ENCODE peak calls at places on chromosomes 4 and X, in four cellular contexts. One of them, this sample, is unnamed.

GRCh38 chrX:39470588-39471155 is 627.1 kb downstream of the BCOR start:
- DNase-seq in K562: no peak
- DNase-seq in HL-60: no peak
- DNase-seq in GM12878: no peak
- DNase-seq in this sample: no peak

GRCh38 chr4:173517781-173518371 is 12.2 kb downstream of the HAND2 start:
- DNase-seq in K562: no peak
- DNase-seq in HL-60: no peak
- DNase-seq in GM12878: no peak
- DNase-seq in this sample: no peak

GRCh38 chr4:149173241-149174013 is 642.2 kb downstream of the IQCM start:
- DNase-seq in K562: no peak
- DNase-seq in HL-60: no peak
- DNase-seq in GM12878: no peak
- DNase-seq in this sample: no peak

GRCh38 chr4:114302472-114302871 is 296.1 kb upstream of the UGT8 start:
- DNase-seq in K562: no peak
- DNase-seq in HL-60: no peak
- DNase-seq in GM12878: no peak
- DNase-seq in this sample: no peak

GRCh38 chr4:36757623-36758311 is 476.4 kb downstream of the DTHD1 start:
- DNase-seq in K562: peak; percentile 17
- DNase-seq in HL-60: no peak
- DNase-seq in GM12878: no peak
- DNase-seq in this sample: no peak

GRCh38 chr4:87031946-87032345 is 97.1 kb downstream of the AFF1 start:
- DNase-seq in K562: no peak
- DNase-seq in HL-60: no peak
- DNase-seq in GM12878: no peak
- DNase-seq in this sample: no peak

GRCh38 chr4:139740531-139741041 is 75.0 kb downstream of the MGST2 start:
- DNase-seq in K562: peak; percentile 28
- DNase-seq in HL-60: peak; percentile 62
- DNase-seq in GM12878: no peak
- DNase-seq in this sample: no peak

GRCh38 chrX:3697701-3698279 is 15.7 kb downstream of the PRKX start:
- DNase-seq in K562: no peak
- DNase-seq in HL-60: no peak
- DNase-seq in GM12878: no peak
- DNase-seq in this sample: no peak

GRCh38 chrX:149630681-149631292 is 805 bp downstream of the TMEM185A start:
- DNase-seq in K562: peak; percentile 33
- DNase-seq in HL-60: no peak
- DNase-seq in GM12878: no peak
- DNase-seq in this sample: no peak

GRCh38 chr4:108366716-108367115 is 198.0 kb upstream of the LEF1 start:
- DNase-seq in K562: no peak
- DNase-seq in HL-60: no peak
- DNase-seq in GM12878: no peak
- DNase-seq in this sample: no peak

GRCh38 chr4:93184093-93184492 is 644.5 kb upstream of the ATOH1 start:
- DNase-seq in K562: no peak
- DNase-seq in HL-60: no peak
- DNase-seq in GM12878: no peak
- DNase-seq in this sample: no peak

GRCh38 chr4:77852892-77853495 is 9.6 kb upstream of the MRPL1 start:
- DNase-seq in K562: no peak
- DNase-seq in HL-60: no peak
- DNase-seq in GM12878: peak; percentile 13
- DNase-seq in this sample: peak; percentile 14

GRCh38 chr4:173333658-173334084 is 487 bp downstream of the HMGB2 start:
- DNase-seq in K562: peak; percentile 70
- DNase-seq in HL-60: no peak
- DNase-seq in GM12878: no peak
- DNase-seq in this sample: peak; percentile 3

GRCh38 chr4:159070742-159071141 is 32.1 kb upstream of the RAPGEF2 start:
- DNase-seq in K562: no peak
- DNase-seq in HL-60: no peak
- DNase-seq in GM12878: no peak
- DNase-seq in this sample: no peak

GRCh38 chr4:74374561-74375327 is 9.8 kb downstream of the EREG start:
- DNase-seq in K562: no peak
- DNase-seq in HL-60: peak; percentile 96
- DNase-seq in GM12878: no peak
- DNase-seq in this sample: no peak

GRCh38 chrX:109733658-109734022 is 583 bp upstream of the ACSL4 start:
- DNase-seq in K562: no peak
- DNase-seq in HL-60: no peak
- DNase-seq in GM12878: no peak
- DNase-seq in this sample: no peak

GRCh38 chrX:108348525-108348924 is 89.7 kb downstream of the COL4A6 start:
- DNase-seq in K562: no peak
- DNase-seq in HL-60: no peak
- DNase-seq in GM12878: no peak
- DNase-seq in this sample: no peak

GRCh38 chr4:148951346-148951745 is 509.1 kb upstream of the NR3C2 start:
- DNase-seq in K562: no peak
- DNase-seq in HL-60: no peak
- DNase-seq in GM12878: no peak
- DNase-seq in this sample: no peak

GRCh38 chrX:154396948-154397887 is 959 bp upstream of the RPL10 start:
- DNase-seq in K562: peak; percentile 81
- DNase-seq in HL-60: peak; percentile 51
- DNase-seq in GM12878: no peak
- DNase-seq in this sample: peak; percentile 47

GRCh38 chrX:40145001-40145631 is 47.4 kb upstream of the BCOR start:
- DNase-seq in K562: no peak
- DNase-seq in HL-60: no peak
- DNase-seq in GM12878: no peak
- DNase-seq in this sample: no peak

GRCh38 chrX:108270739-108271396 is 167.4 kb downstream of the COL4A6 start:
- DNase-seq in K562: no peak
- DNase-seq in HL-60: no peak
- DNase-seq in GM12878: no peak
- DNase-seq in this sample: no peak

GRCh38 chrX:72609313-72609712 is 36.7 kb upstream of the HDAC8 start:
- DNase-seq in K562: peak; percentile 11
- DNase-seq in HL-60: no peak
- DNase-seq in GM12878: no peak
- DNase-seq in this sample: no peak

GRCh38 chrX:134460861-134461218 is 875 bp downstream of the HPRT1 start:
- DNase-seq in K562: peak; percentile 43
- DNase-seq in HL-60: no peak
- DNase-seq in GM12878: no peak
- DNase-seq in this sample: no peak

GRCh38 chr4:95957054-95957453 is 117.2 kb downstream of the PDHA2 start:
- DNase-seq in K562: no peak
- DNase-seq in HL-60: no peak
- DNase-seq in GM12878: no peak
- DNase-seq in this sample: no peak

GRCh38 chr4:125704726-125705125 is 390.0 kb downstream of the FAT4 start:
- DNase-seq in K562: no peak
- DNase-seq in HL-60: no peak
- DNase-seq in GM12878: no peak
- DNase-seq in this sample: no peak

GRCh38 chr4:5812506-5813229 is 80.2 kb downstream of the CRMP1 start:
- DNase-seq in K562: peak; percentile 75
- DNase-seq in HL-60: peak; percentile 33
- DNase-seq in GM12878: no peak
- DNase-seq in this sample: peak; percentile 53

GRCh38 chr4:42995343-42995944 is 102.9 kb downstream of the GRXCR1 start:
- DNase-seq in K562: peak; percentile 9
- DNase-seq in HL-60: peak; percentile 32
- DNase-seq in GM12878: no peak
- DNase-seq in this sample: peak; percentile 18

GRCh38 chrX:94751611-94752010 is 1077.6 kb downstream of the FAM133A start:
- DNase-seq in K562: no peak
- DNase-seq in HL-60: no peak
- DNase-seq in GM12878: no peak
- DNase-seq in this sample: no peak

GRCh38 chr4:188455353-188455752 is 316.1 kb downstream of the TRIML1 start:
- DNase-seq in K562: no peak
- DNase-seq in HL-60: no peak
- DNase-seq in GM12878: no peak
- DNase-seq in this sample: no peak

GRCh38 chr4:157888281-157888680 is 284.5 kb downstream of the GASK1B start:
- DNase-seq in K562: no peak
- DNase-seq in HL-60: no peak
- DNase-seq in GM12878: no peak
- DNase-seq in this sample: no peak

GRCh38 chr4:157885785-157886184 is 287.0 kb downstream of the GASK1B start:
- DNase-seq in K562: no peak
- DNase-seq in HL-60: no peak
- DNase-seq in GM12878: no peak
- DNase-seq in this sample: no peak

GRCh38 chr4:157886650-157887049 is 286.2 kb downstream of the GASK1B start:
- DNase-seq in K562: no peak
- DNase-seq in HL-60: no peak
- DNase-seq in GM12878: no peak
- DNase-seq in this sample: no peak

DNA sequence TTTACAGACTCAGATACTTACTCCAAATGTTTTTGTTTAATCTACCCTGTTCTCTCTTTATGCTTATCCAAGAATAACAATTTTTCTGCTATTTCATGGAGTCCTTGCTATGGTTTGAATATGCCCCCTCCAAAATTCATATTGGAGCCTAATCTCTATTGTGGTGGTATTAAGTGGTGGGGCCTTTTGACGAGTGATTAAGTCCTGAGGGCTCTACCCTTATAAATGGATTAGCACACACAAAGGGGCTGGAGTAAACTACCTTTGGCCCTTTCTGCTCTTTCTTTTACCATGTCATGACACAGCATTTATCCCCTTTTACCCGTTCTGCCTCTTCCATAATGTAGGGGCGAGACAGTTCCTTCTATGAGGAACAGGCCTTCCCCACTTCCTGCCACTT is 285.5 kb downstream of the GASK1B start:
- DNase-seq in K562: no peak
- DNase-seq in HL-60: no peak
- DNase-seq in GM12878: no peak
- DNase-seq in this sample: no peak
- TF ChIP-seq SPI1 in K562: no peak
- TF ChIP-seq SPI1 in HL-60: no peak
- TF ChIP-seq SPI1 in GM12878: no peak
- TF ChIP-seq SPI1 in this sample: no peak

GRCh38 chrX:1153940-1154339 is 58.5 kb downstream of the CRLF2 start:
- DNase-seq in K562: no peak
- DNase-seq in HL-60: no peak
- DNase-seq in GM12878: no peak
- DNase-seq in this sample: no peak
- TF ChIP-seq SPI1 in K562: no peak
- TF ChIP-seq SPI1 in HL-60: no peak
- TF ChIP-seq SPI1 in GM12878: no peak
- TF ChIP-seq SPI1 in this sample: no peak

DNA sequence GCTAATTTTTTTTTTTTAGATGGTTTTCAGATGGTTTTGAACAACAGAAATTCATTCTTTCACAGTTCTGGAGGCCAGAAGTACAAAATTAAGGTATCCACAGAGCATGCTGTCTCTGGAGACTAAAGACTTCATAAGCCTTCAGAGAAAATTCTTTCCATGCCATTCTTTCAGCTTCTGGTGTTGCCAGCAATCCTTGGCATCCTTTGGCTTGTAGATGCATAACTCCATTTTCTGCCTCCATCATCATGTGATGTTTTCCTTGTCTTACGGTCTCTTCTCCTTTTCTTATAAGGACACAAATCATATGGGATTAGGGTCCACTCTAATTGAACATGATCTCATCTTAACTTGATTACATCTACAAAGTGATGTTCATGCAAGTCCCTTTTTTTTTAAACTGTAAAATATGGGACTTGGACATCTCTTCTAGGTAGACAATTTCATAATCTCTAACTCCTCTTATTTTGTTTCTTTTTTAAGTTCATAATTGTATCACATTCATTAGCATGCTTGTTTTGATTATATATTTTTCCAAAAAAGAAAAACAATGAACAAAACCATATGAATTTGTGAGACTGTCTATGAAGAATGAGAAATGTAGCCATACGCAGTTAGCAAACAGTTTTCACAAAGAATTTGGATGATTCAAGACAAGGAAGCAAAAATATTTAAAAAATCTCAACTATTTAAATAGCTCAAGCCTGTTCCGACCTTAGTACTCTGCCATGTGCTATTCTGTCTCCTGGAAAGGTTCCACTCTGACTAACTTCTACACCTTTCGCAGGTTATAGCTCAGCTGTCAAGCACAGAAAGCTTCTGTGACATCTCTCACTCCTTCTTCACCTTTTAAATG is 53.1 kb upstream of the GIMD1 start:
- DNase-seq in K562: no peak
- DNase-seq in HL-60: no peak
- DNase-seq in GM12878: no peak
- DNase-seq in this sample: no peak
- TF ChIP-seq SPI1 in K562: no peak
- TF ChIP-seq SPI1 in HL-60: no peak
- TF ChIP-seq SPI1 in GM12878: no peak
- TF ChIP-seq SPI1 in this sample: no peak

GRCh38 chr4:4488405-4489404 is 53.1 kb downstream of the STX18 start:
- DNase-seq in K562: peak; percentile 82
- DNase-seq in HL-60: peak; percentile 54
- DNase-seq in GM12878: peak; percentile 63
- DNase-seq in this sample: peak; percentile 30
- TF ChIP-seq SPI1 in K562: no peak
- TF ChIP-seq SPI1 in HL-60: no peak
- TF ChIP-seq SPI1 in GM12878: no peak
- TF ChIP-seq SPI1 in this sample: no peak